ENCODE peak calls at places on chromosome 11, in seven cellular contexts. Y, P, V, L, Q, R and T are unnamed samples.

GRCh38 chr11:62343822-62344609 is 6.8 kb downstream of the ASRGL1 start:
- DNase-seq in Y (no peak), P (no peak), V (no peak), L (no peak), Q (no peak), R (no peak), T (no peak)

GRCh38 chr11:44733877-44734276 is 7.1 kb downstream of the TSPAN18 start:
- DNase-seq in Y (no peak), P (no peak), V (no peak), L (peak), Q (no peak), R (no peak), T (no peak)

GRCh38 chr11:93738647-93739081 is 2.6 kb downstream of the TAF1D start:
- DNase-seq in Y (no peak), P (no peak), V (no peak), L (no peak), Q (no peak), R (no peak), T (no peak)

GRCh38 chr11:26150046-26150445 is 181.9 kb upstream of the ANO3 start:
- DNase-seq in Y (no peak), P (no peak), V (no peak), L (no peak), Q (no peak), R (no peak), T (no peak)

GRCh38 chr11:24587655-24588054 is 90.8 kb downstream of the LUZP2 start:
- DNase-seq in Y (no peak), P (no peak), V (no peak), L (no peak), Q (no peak), R (no peak), T (no peak)

GRCh38 chr11:44528103-44528502 is 37.4 kb upstream of the CD82 start:
- DNase-seq in Y (no peak), P (no peak), V (no peak), L (no peak), Q (no peak), R (no peak), T (no peak)

GRCh38 chr11:75105462-75105925 is 8.8 kb upstream of the OR2AT4 start:
- DNase-seq in Y (no peak), P (no peak), V (no peak), L (no peak), Q (no peak), R (no peak), T (no peak)

GRCh38 chr11:28107331-28107725 is 628 bp downstream of the KIF18A start:
- DNase-seq in Y (no peak), P (no peak), V (no peak), L (peak), Q (no peak), R (no peak), T (peak)

GRCh38 chr11:125923633-125924032 is 19.3 kb downstream of the DDX25 start:
- DNase-seq in Y (no peak), P (no peak), V (no peak), L (no peak), Q (no peak), R (no peak), T (no peak)

GRCh38 chr11:3222941-3223905 is 4.6 kb upstream of the MRGPRG start:
- DNase-seq in Y (no peak), P (no peak), V (peak), L (no peak), Q (no peak), R (no peak), T (no peak)

GRCh38 chr11:103326070-103326794 is 217.0 kb downstream of the DYNC2H1 start:
- DNase-seq in Y (peak), P (peak), V (no peak), L (peak), Q (peak), R (peak), T (peak)

GRCh38 chr11:65554057-65554818 is 3.9 kb downstream of the LTBP3 start:
- DNase-seq in Y (no peak), P (no peak), V (no peak), L (no peak), Q (no peak), R (no peak), T (no peak)

GRCh38 chr11:67468056-67468455 is 995 bp downstream of the TMEM134 start:
- DNase-seq in Y (no peak), P (no peak), V (peak), L (no peak), Q (no peak), R (peak), T (no peak)

GRCh38 chr11:57055780-57056179 is 67.1 kb downstream of the OR5AK2 start:
- DNase-seq in Y (no peak), P (no peak), V (no peak), L (no peak), Q (no peak), R (no peak), T (no peak)

GRCh38 chr11:2752204-2752772 is 52.5 kb upstream of the KCNQ1OT1 start:
- DNase-seq in Y (no peak), P (no peak), V (no peak), L (no peak), Q (no peak), R (peak), T (no peak)

GRCh38 chr11:69640260-69640994 is 529 bp upstream of the CCND1 start:
- DNase-seq in Y (no peak), P (no peak), V (peak), L (no peak), Q (no peak), R (no peak), T (no peak)

GRCh38 chr11:45927332-45927683 is 4.9 kb downstream of the LARGE2 start:
- DNase-seq in Y (no peak), P (no peak), V (no peak), L (no peak), Q (peak), R (no peak), T (no peak)

GRCh38 chr11:34650528-34650927 is 29.6 kb downstream of the EHF start:
- DNase-seq in Y (no peak), P (no peak), V (no peak), L (no peak), Q (peak), R (no peak), T (no peak)

GRCh38 chr11:79906189-79906588 is 465.4 kb upstream of the TENM4 start:
- DNase-seq in Y (no peak), P (no peak), V (no peak), L (no peak), Q (no peak), R (peak), T (no peak)

GRCh38 chr11:83863272-83863671 is 577.1 kb upstream of the CCDC90B start:
- DNase-seq in Y (no peak), P (no peak), V (no peak), L (no peak), Q (no peak), R (no peak), T (no peak)

GRCh38 chr11:85955531-85955930 is 100.3 kb downstream of the CCDC83 start:
- DNase-seq in Y (no peak), P (no peak), V (no peak), L (no peak), Q (no peak), R (no peak), T (no peak)

GRCh38 chr11:47918882-47919495 is 61.4 kb upstream of the PTPRJ start:
- DNase-seq in Y (no peak), P (no peak), V (no peak), L (no peak), Q (no peak), R (no peak), T (no peak)

GRCh38 chr11:133947298-133947905 is 9.4 kb downstream of the IGSF9B start:
- DNase-seq in Y (no peak), P (no peak), V (no peak), L (peak), Q (peak), R (peak), T (peak)

GRCh38 chr11:12569499-12570040 is 104.7 kb upstream of the TEAD1 start:
- DNase-seq in Y (no peak), P (no peak), V (no peak), L (no peak), Q (no peak), R (no peak), T (no peak)

GRCh38 chr11:3161309-3161708 is 3.8 kb downstream of the OSBPL5 start:
- DNase-seq in Y (no peak), P (no peak), V (no peak), L (no peak), Q (no peak), R (peak), T (no peak)

GRCh38 chr11:35344990-35345655 is 74.2 kb downstream of the SLC1A2 start:
- DNase-seq in Y (no peak), P (no peak), V (no peak), L (no peak), Q (peak), R (no peak), T (no peak)

GRCh38 chr11:92227233-92227593 is 2.6 kb downstream of the FAT3 start:
- DNase-seq in Y (no peak), P (no peak), V (no peak), L (no peak), Q (peak), R (no peak), T (peak)

GRCh38 chr11:47099213-47099917 is 77.3 kb downstream of the ARFGAP2 start:
- DNase-seq in Y (no peak), P (no peak), V (peak), L (no peak), Q (no peak), R (no peak), T (no peak)

GRCh38 chr11:114605370-114605769 is 9.8 kb upstream of the NXPE4 start:
- DNase-seq in Y (no peak), P (no peak), V (no peak), L (no peak), Q (no peak), R (no peak), T (no peak)

GRCh38 chr11:103907136-103907535 is 129.3 kb upstream of the DDI1 start:
- DNase-seq in Y (no peak), P (no peak), V (no peak), L (no peak), Q (no peak), R (no peak), T (no peak)

GRCh38 chr11:84129961-84130576 is 843.9 kb upstream of the CCDC90B start:
- DNase-seq in Y (no peak), P (no peak), V (no peak), L (no peak), Q (no peak), R (no peak), T (no peak)

GRCh38 chr11:67415501-67416304 is at the start of gene CARNS1:
- DNase-seq in Y (no peak), P (no peak), V (no peak), L (no peak), Q (no peak), R (peak), T (no peak)

GRCh38 chr11:102346748-102347525 is at the start of gene BIRC2:
- DNase-seq in Y (peak), P (peak), V (peak), L (peak), Q (peak), R (peak), T (peak)

GRCh38 chr11:128516886-128517285 is 70.5 kb downstream of the ETS1 start:
- DNase-seq in Y (no peak), P (no peak), V (no peak), L (no peak), Q (no peak), R (no peak), T (no peak)

GRCh38 chr11:94151903-94152677 is 23.4 kb downstream of the PANX1 start:
- DNase-seq in Y (no peak), P (peak), V (peak), L (no peak), Q (no peak), R (no peak), T (no peak)

GRCh38 chr11:2107941-2108630 is 31.1 kb downstream of the IGF2 start:
- DNase-seq in Y (no peak), P (no peak), V (no peak), L (no peak), Q (no peak), R (no peak), T (no peak)

GRCh38 chr11:112613051-112613972 is 347.9 kb upstream of the NCAM1 start:
- DNase-seq in Y (no peak), P (peak), V (no peak), L (no peak), Q (no peak), R (peak), T (no peak)

GRCh38 chr11:125701858-125702621 is 21.4 kb upstream of the ACRV1 start:
- DNase-seq in Y (no peak), P (no peak), V (no peak), L (no peak), Q (no peak), R (no peak), T (no peak)

GRCh38 chr11:962743-963142 is 37.1 kb downstream of the AP2A2 start:
- DNase-seq in Y (no peak), P (no peak), V (no peak), L (no peak), Q (no peak), R (no peak), T (no peak)

GRCh38 chr11:116072776-116073175 is 568.6 kb upstream of the CADM1 start:
- DNase-seq in Y (no peak), P (no peak), V (no peak), L (peak), Q (no peak), R (peak), T (peak)
- TF ChIP-seq CTCF in Y (no peak), P (no peak), V (no peak), L (peak), Q (peak), R (no peak), T (peak)

GRCh38 chr11:121652982-121653381 is 200.2 kb upstream of the SORL1-AS1 start:
- DNase-seq in Y (no peak), P (no peak), V (no peak), L (no peak), Q (no peak), R (no peak), T (peak)
- TF ChIP-seq CTCF in Y (no peak), P (peak), V (no peak), L (peak), Q (no peak), R (peak), T (peak)

GRCh38 chr11:6237903-6238302 is 986 bp upstream of the CNGA4 start:
- DNase-seq in Y (no peak), P (no peak), V (no peak), L (no peak), Q (no peak), R (no peak), T (no peak)

GRCh38 chr11:6232899-6233298 is 1.5 kb downstream of the FHIP1B start:
- DNase-seq in Y (no peak), P (no peak), V (no peak), L (no peak), Q (no peak), R (no peak), T (no peak)

GRCh38 chr11:6234314-6235031 is at the start of gene FHIP1B:
- DNase-seq in Y (peak), P (peak), V (peak), L (peak), Q (peak), R (peak), T (peak)

GRCh38 chr11:6237271-6237670 is 1.6 kb upstream of the CNGA4 start:
- DNase-seq in Y (no peak), P (no peak), V (no peak), L (no peak), Q (no peak), R (no peak), T (no peak)

DNA sequence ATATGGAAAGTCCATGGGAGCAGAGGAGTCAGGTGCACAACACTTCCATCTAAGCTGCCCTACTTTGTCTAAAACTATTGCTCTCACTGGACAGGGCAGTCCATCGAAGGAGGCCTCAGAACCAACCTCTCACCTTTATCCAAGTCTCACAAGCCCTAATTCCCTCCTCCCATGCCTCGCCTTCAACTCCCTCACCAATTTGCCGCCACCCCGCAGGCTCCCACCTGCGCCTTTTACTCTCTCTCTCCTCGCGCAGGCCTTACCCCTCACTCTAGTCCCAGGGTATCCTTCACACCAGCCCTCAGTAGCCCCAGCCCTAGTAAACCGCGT is 487 bp downstream of the FHIP1B start:
- DNase-seq in Y (no peak), P (no peak), V (no peak), L (no peak), Q (no peak), R (no peak), T (peak)
- TF ChIP-seq CTCF in Y (no peak), P (no peak), V (no peak), L (no peak), Q (no peak), R (no peak), T (no peak)

DNA sequence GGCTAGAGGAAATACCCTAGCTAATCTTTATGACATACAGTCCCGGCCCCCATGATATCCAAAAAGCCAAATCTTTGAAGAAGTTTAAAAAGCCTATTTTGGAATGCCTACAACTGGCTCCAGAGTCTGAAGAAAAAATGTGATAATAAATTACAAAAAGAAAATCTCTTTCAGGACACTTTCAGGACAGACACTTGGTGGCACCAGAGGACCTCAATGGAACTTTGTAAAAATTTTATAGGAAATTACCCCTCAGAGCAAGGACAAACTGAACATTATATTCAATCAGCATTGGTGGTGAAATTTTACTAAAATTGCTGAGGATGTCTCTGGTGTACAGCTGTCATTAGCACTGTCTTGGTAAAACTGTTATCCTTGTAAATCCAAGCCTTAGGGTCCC is 81.0 kb downstream of the CCDC73 start:
- DNase-seq in Y (no peak), P (no peak), V (no peak), L (no peak), Q (no peak), R (no peak), T (no peak)
- TF ChIP-seq CTCF in Y (peak), P (peak), V (no peak), L (peak), Q (no peak), R (no peak), T (no peak)

DNA sequence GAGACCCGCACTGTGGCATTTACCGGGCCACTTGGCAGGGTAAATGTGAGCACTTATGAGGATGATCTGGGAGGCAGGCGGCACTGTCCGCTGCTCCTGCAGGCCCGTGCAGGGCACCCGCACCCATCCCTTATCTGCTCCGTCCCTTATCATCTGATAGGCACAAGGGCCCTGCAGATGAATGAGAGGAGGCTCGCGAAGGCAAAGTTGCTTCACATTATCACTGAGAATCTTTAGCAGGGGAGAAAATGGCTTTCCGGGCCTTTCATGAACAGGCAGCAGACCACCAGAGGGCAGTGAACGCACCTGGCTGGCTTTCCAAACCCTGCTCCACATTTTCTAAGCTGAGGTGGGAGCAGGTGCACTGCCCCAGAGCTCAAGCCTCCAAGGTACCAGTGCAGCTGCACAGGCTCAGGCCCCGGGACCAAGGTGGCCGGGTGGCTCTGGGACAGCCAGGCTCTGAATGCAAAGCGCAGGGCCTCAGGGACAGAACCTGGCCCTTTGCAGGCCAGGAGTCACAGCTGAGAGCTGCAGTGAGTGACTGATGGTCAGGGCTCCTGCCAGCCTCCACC is 165.6 kb downstream of the SHANK2 start:
- DNase-seq in Y (no peak), P (no peak), V (no peak), L (peak), Q (no peak), R (peak), T (peak)
- TF ChIP-seq CTCF in Y (peak), P (peak), V (peak), L (peak), Q (peak), R (peak), T (peak)

GRCh38 chr11:33064033-33064825 is 24.9 kb downstream of the TCP11L1 start:
- DNase-seq in Y (no peak), P (no peak), V (no peak), L (no peak), Q (peak), R (no peak), T (no peak)

GRCh38 chr11:33068611-33069340 is 29.4 kb downstream of the TCP11L1 start:
- DNase-seq in Y (no peak), P (no peak), V (no peak), L (no peak), Q (no peak), R (no peak), T (no peak)

GRCh38 chr11:33063326-33063775 is 24.0 kb downstream of the TCP11L1 start:
- DNase-seq in Y (no peak), P (no peak), V (no peak), L (no peak), Q (peak), R (no peak), T (no peak)

GRCh38 chr11:33067294-33067693 is 27.9 kb downstream of the TCP11L1 start:
- DNase-seq in Y (no peak), P (no peak), V (no peak), L (no peak), Q (no peak), R (no peak), T (no peak)

DNA sequence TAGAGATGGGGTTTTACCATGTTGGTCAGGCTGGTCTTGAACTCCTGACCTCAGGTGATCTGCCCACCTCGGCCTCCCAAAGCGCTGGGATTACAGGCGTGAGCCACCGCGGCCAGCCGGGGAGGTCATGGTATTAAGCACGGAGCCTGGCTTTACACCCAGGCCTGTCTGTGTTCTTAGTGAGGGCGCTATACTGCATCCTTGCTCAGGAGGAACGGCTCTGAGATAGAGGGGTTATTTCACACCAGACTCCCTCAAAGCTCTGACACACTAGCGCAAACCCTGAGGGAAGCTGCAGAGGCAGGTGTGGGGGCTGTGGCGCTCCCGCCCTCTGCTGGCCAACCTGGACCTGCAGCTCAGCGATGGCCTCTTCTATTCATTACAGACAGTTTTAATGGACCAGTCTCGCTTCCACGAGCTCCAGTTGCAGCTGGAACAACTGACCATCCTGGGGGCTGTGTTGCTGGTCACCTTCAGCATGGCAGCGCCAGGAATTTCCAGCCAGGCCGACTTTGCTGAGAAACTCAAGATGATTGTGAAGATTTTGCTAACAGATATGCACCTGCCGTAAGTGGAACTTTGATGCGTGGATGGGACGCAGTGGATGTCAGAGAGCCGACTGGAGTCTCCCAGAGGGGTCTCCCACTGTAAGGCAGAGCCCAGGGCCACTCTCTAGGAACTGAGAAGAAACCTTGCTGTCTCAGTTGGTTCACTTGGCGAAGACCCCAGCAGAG is 26.2 kb downstream of the TCP11L1 start:
- DNase-seq in Y (no peak), P (peak), V (peak), L (peak), Q (peak), R (peak), T (peak)
- TF ChIP-seq CTCF in Y (peak), P (peak), V (peak), L (peak), Q (peak), R (peak), T (peak)